ENCODE peak calls at places on chromosome 9, in ten cellular contexts. E is WERI-Rb-1; S is IMR-90; P is CD8-positive, alpha-beta T cell; I is mammary epithelial cell; L is left ventricle myocardium inferior; H is pancreas; B is brain microvascular endothelial cell; N is spleen; W is heart right ventricle. M is an unnamed sample.

GRCh38 chr9:117136461-117136860 is 278.4 kb downstream of the ASTN2 start:
- DNase-seq in E (no peak), S (no peak), P (no peak), I (no peak), L (no peak), H (no peak), B (no peak), N (no peak), W (no peak), M (no peak)

GRCh38 chr9:137448569-137448962 is 7.4 kb upstream of the ENTPD8 start:
- DNase-seq in E (no peak), S (no peak), P (no peak), I (no peak), L (no peak), H (peak; percentile 68), B (no peak), N (peak; percentile 69), W (peak; percentile 6), M (no peak)

GRCh38 chr9:6410653-6411052 is 2.3 kb upstream of the UHRF2 start:
- DNase-seq in E (no peak), S (no peak), P (no peak), I (no peak), L (no peak), H (no peak), B (no peak), N (no peak), W (no peak), M (no peak)

GRCh38 chr9:124537926-124538325 is 30.7 kb upstream of the NR5A1 start:
- DNase-seq in E (no peak), S (no peak), P (no peak), I (no peak), L (no peak), H (no peak), B (no peak), N (no peak), W (no peak), M (no peak)

GRCh38 chr9:5587024-5587423 is 41.9 kb upstream of the RIC1 start:
- DNase-seq in E (no peak), S (peak; percentile 95), P (no peak), I (peak; percentile 67), L (no peak), H (no peak), B (peak; percentile 78), N (no peak), W (no peak), M (no peak)

GRCh38 chr9:120730661-120731514 is 16.6 kb upstream of the MEGF9 start:
- DNase-seq in E (peak; percentile 76), S (peak; percentile 96), P (no peak), I (peak; percentile 66), L (peak; percentile 50), H (no peak), B (peak; percentile 87), N (no peak), W (peak; percentile 29), M (peak; percentile 98)

GRCh38 chr9:120948824-120949223 is 22.2 kb upstream of the TRAF1 start:
- DNase-seq in E (no peak), S (no peak), P (no peak), I (no peak), L (no peak), H (no peak), B (no peak), N (no peak), W (no peak), M (no peak)

GRCh38 chr9:131496844-131497425 is 5.8 kb upstream of the POMT1 start:
- DNase-seq in E (no peak), S (no peak), P (no peak), I (no peak), L (no peak), H (no peak), B (no peak), N (no peak), W (no peak), M (no peak)

GRCh38 chr9:86287013-86287412 is 4.7 kb upstream of the ISCA1 start:
- DNase-seq in E (peak; percentile 38), S (peak; percentile 70), P (no peak), I (peak; percentile 8), L (no peak), H (no peak), B (peak; percentile 42), N (no peak), W (no peak), M (no peak)

GRCh38 chr9:136991993-136992818 is at the start of gene PAXX:
- DNase-seq in E (peak; percentile 91), S (peak; percentile 82), P (peak; percentile 94), I (peak; percentile 82), L (peak; percentile 94), H (peak; percentile 97), B (peak; percentile 72), N (peak; percentile 99), W (peak; percentile 95), M (peak; percentile 85)

GRCh38 chr9:29668732-29669131 is 2095.5 kb upstream of the C9orf72 start:
- DNase-seq in E (no peak), S (no peak), P (no peak), I (peak; percentile 16), L (no peak), H (no peak), B (no peak), N (no peak), W (no peak), M (no peak)

GRCh38 chr9:74172874-74173273 is 324.3 kb upstream of the RORB start:
- DNase-seq in E (no peak), S (no peak), P (no peak), I (no peak), L (no peak), H (no peak), B (no peak), N (no peak), W (no peak), M (no peak)

GRCh38 chr9:78296893-78297671 is at the start of gene PSAT1:
- DNase-seq in E (peak; percentile 40), S (peak; percentile 98), P (peak; percentile 78), I (peak; percentile 96), L (peak; percentile 78), H (peak; percentile 94), B (peak; percentile 95), N (peak; percentile 93), W (peak; percentile 76), M (peak; percentile 94)

DNA sequence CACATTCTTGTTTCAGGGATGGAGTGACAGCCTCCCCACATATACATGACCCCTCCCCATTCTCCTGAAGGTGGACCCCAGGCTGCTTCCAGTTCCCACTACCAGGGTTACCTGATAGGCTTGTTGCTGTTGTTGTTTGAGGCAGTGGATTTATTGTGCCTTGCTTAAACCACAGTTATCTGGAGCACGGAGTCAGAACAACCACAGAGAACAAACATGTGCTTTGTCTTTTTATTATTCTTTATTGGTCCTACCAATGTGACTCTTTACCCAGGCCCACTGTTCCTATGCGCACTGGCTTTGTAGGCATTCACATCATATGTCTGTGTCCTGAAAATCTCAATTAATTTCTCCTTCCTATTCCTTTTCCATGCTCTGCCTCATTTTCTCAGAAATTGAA is 41.2 kb upstream of the IPPK start:
- DNase-seq in E (no peak), S (no peak), P (no peak), I (no peak), L (no peak), H (no peak), B (no peak), N (no peak), W (no peak), M (no peak)
- H3K4me3 ChIP-seq in E (no peak overlapping the region), S (no peak overlapping the region), P (no peak overlapping the region), I (no peak overlapping the region), L (no peak overlapping the region), H (no peak overlapping the region), B (no peak overlapping the region), N (no peak overlapping the region), W (no peak overlapping the region), M (no peak overlapping the region)

GRCh38 chr9:126687868-126688503 is 74.3 kb downstream of the LMX1B start:
- DNase-seq in E (no peak), S (no peak), P (no peak), I (no peak), L (no peak), H (peak; percentile 36), B (no peak), N (no peak), W (no peak), M (no peak)
- H3K27me3 ChIP-seq in E (peaks cover 32% of the 10 kb centered on the region), S (peaks cover 69% of the 10 kb centered on the region), P (peaks cover 18% of the 10 kb centered on the region), I (no peaks in the 10 kb centered on the region), L (peaks cover 88% of the 10 kb centered on the region), H (no peaks in the 10 kb centered on the region), B (peaks cover 30% of the 10 kb centered on the region), N (peaks cover 14% of the 10 kb centered on the region), W (peaks cover 73% of the 10 kb centered on the region), M (peaks cover 2% of the 10 kb centered on the region)

GRCh38 chr9:122307036-122307435 is 42.4 kb downstream of the MRRF start:
- DNase-seq in E (no peak), S (no peak), P (no peak), I (no peak), L (no peak), H (no peak), B (no peak), N (no peak), W (peak; percentile 21), M (no peak)

GRCh38 chr9:122309861-122310260 is 45.2 kb downstream of the MRRF start:
- DNase-seq in E (no peak), S (peak; percentile 39), P (no peak), I (no peak), L (no peak), H (no peak), B (no peak), N (no peak), W (no peak), M (no peak)

GRCh38 chr9:122302541-122302940 is 37.9 kb downstream of the MRRF start:
- DNase-seq in E (no peak), S (peak; percentile 20), P (no peak), I (no peak), L (no peak), H (no peak), B (no peak), N (no peak), W (no peak), M (no peak)

DNA sequence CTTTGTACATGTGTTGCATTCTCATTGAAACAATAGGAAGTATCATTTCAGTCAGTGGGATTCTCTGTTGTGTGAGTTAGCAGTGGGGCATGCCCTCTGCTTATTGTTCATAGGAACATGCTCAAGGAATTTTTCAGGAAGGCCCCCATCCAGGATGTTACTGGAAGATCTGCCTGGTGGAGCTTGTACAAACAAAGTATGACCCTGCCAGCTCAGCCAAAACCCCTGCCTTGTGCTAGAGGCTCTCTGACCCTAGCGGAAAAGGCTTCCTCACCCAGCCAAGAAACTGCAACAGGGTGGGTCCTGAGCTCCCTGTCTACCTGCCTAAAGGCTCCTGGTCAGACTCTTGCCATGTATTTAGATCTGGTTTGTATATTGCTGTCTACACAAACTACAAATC is 43.2 kb downstream of the MRRF start:
- DNase-seq in E (no peak), S (peak; percentile 26), P (no peak), I (no peak), L (no peak), H (no peak), B (no peak), N (no peak), W (no peak), M (no peak)
- H3K36me3 ChIP-seq in E (peaks cover 21% of the 10 kb centered on the region), S (peaks cover 6% of the 10 kb centered on the region), P (peaks cover 8% of the 10 kb centered on the region), I (peaks cover 5% of the 10 kb centered on the region), L (peaks cover 51% of the 10 kb centered on the region), H (no peaks in the 10 kb centered on the region), B (no peaks in the 10 kb centered on the region), N (peaks cover 88% of the 10 kb centered on the region), W (peaks cover 94% of the 10 kb centered on the region), M (peaks cover 51% of the 10 kb centered on the region)

DNA sequence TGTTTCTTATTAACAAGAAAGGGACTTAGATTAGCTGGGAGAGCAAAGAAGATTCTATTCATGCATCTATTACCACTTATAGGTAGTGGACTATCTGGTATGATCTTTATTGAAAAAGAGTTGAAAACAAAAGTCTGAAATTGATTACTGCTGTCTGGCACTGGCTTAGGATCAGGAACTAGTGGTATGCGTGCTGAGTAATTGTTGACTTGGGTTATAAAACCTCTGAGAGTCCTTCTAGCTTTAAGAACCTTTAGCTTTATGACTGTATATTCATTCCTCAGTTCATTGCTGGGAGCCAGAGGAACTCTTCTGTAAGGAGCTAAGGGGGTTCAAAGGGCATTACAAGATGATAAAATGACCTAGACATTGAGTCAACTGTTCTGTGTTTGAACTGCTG is 7.6 kb downstream of the SLC1A1 start:
- DNase-seq in E (no peak), S (peak; percentile 39), P (no peak), I (no peak), L (no peak), H (no peak), B (peak; percentile 79), N (no peak), W (no peak), M (no peak)
- H3K4me3 ChIP-seq in E (no peak overlapping the region), S (no peak overlapping the region), P (no peak overlapping the region), I (no peak overlapping the region), L (no peak overlapping the region), H (no peak overlapping the region), B (no peak overlapping the region), N (no peak overlapping the region), W (no peak overlapping the region), M (no peak overlapping the region)